ENCODE peak calls at places on chromosomes 4 and X, in eight cellular contexts. One of them, this sample, is unnamed.

GRCh38 chr4:184825394-184826314 is at the start of gene ACSL1:
- DNase-seq in HEK293T: peak
- DNase-seq in A549: peak
- DNase-seq in T-helper 17 cell: peak
- DNase-seq in fibroblast of lung: peak
- DNase-seq in SIG-M5: peak
- DNase-seq in tibial artery: peak
- DNase-seq in cardiac muscle cell: peak
- DNase-seq in this sample: peak

GRCh38 chrX:118727686-118728339 is 407 bp downstream of the IL13RA1 start:
- DNase-seq in tibial artery: peak
- DNase-seq in cardiac muscle cell: peak
- DNase-seq in T-helper 17 cell: no peak
- DNase-seq in HEK293T: no peak
- DNase-seq in fibroblast of lung: peak
- DNase-seq in A549: peak
- DNase-seq in SIG-M5: no peak
- DNase-seq in this sample: peak

GRCh38 chr4:88765729-88766128 is 68.1 kb upstream of the NAP1L5 start:
- DNase-seq in T-helper 17 cell: no peak
- DNase-seq in fibroblast of lung: peak
- DNase-seq in A549: peak
- DNase-seq in cardiac muscle cell: peak
- DNase-seq in tibial artery: peak
- DNase-seq in SIG-M5: no peak
- DNase-seq in HEK293T: no peak
- DNase-seq in this sample: peak

GRCh38 chr4:105990933-105991332 is 95.7 kb downstream of the NPNT start:
- DNase-seq in A549: peak
- DNase-seq in T-helper 17 cell: no peak
- DNase-seq in tibial artery: peak
- DNase-seq in fibroblast of lung: peak
- DNase-seq in SIG-M5: no peak
- DNase-seq in HEK293T: no peak
- DNase-seq in cardiac muscle cell: peak
- DNase-seq in this sample: peak

GRCh38 chr4:154120690-154121089 is 331.8 kb upstream of the SFRP2 start:
- DNase-seq in fibroblast of lung: no peak
- DNase-seq in T-helper 17 cell: no peak
- DNase-seq in A549: no peak
- DNase-seq in SIG-M5: no peak
- DNase-seq in tibial artery: no peak
- DNase-seq in cardiac muscle cell: no peak
- DNase-seq in HEK293T: no peak
- DNase-seq in this sample: no peak

GRCh38 chrX:37060999-37061398 is 52.8 kb downstream of the FAM47C start:
- DNase-seq in tibial artery: no peak
- DNase-seq in T-helper 17 cell: no peak
- DNase-seq in A549: peak
- DNase-seq in SIG-M5: no peak
- DNase-seq in HEK293T: peak
- DNase-seq in fibroblast of lung: peak
- DNase-seq in cardiac muscle cell: peak
- DNase-seq in this sample: peak

GRCh38 chr4:24568425-24568824 is 15.9 kb downstream of the DHX15 start:
- DNase-seq in SIG-M5: no peak
- DNase-seq in HEK293T: no peak
- DNase-seq in tibial artery: no peak
- DNase-seq in T-helper 17 cell: no peak
- DNase-seq in fibroblast of lung: no peak
- DNase-seq in A549: no peak
- DNase-seq in cardiac muscle cell: peak
- DNase-seq in this sample: no peak

GRCh38 chrX:37846934-37847732 is at the start of gene DYNLT3:
- DNase-seq in A549: peak
- DNase-seq in SIG-M5: no peak
- DNase-seq in HEK293T: peak
- DNase-seq in fibroblast of lung: peak
- DNase-seq in tibial artery: peak
- DNase-seq in cardiac muscle cell: peak
- DNase-seq in T-helper 17 cell: peak
- DNase-seq in this sample: peak

GRCh38 chrX:138886769-138887168 is 175.3 kb upstream of the FGF13 start:
- DNase-seq in fibroblast of lung: no peak
- DNase-seq in tibial artery: no peak
- DNase-seq in HEK293T: no peak
- DNase-seq in SIG-M5: no peak
- DNase-seq in T-helper 17 cell: no peak
- DNase-seq in A549: no peak
- DNase-seq in cardiac muscle cell: no peak
- DNase-seq in this sample: no peak

GRCh38 chrX:49228185-49228584 is 5.0 kb downstream of the CACNA1F start:
- DNase-seq in A549: no peak
- DNase-seq in T-helper 17 cell: no peak
- DNase-seq in fibroblast of lung: no peak
- DNase-seq in cardiac muscle cell: no peak
- DNase-seq in SIG-M5: no peak
- DNase-seq in HEK293T: no peak
- DNase-seq in tibial artery: no peak
- DNase-seq in this sample: no peak